ENCODE peak calls at places on chromosomes 16 and 17, in five cellular contexts. U is IMR-90, F is ovary, C is hepatocyte, B is MM.1S. Z is an unnamed sample.

GRCh38 chr17:798246-798645 is 16.1 kb downstream of the MRM3 start:
- DNase-seq in U (no peak), B (no peak), F (no peak), C (no peak), Z (no peak)

GRCh38 chr17:45366049-45366448 is 49.2 kb upstream of the MAP3K14 start:
- DNase-seq in U (no peak), C (no peak), F (no peak), B (no peak), Z (no peak)

GRCh38 chr17:43528319-43528987 is 17.7 kb downstream of the ETV4 start:
- DNase-seq in U (no peak), F (no peak), B (no peak), C (no peak), Z (no peak)

GRCh38 chr17:29614345-29615047 is 8.2 kb downstream of the CORO6 start:
- DNase-seq in F (no peak), C (no peak), B (no peak), U (no peak), Z (no peak)

GRCh38 chr16:46918905-46919792 is 35.0 kb downstream of the GPT2 start:
- DNase-seq in F (no peak), C (peak), B (no peak), U (no peak), Z (no peak)

GRCh38 chr17:74345433-74346241 is 16.0 kb downstream of the BTBD17 start:
- DNase-seq in C (no peak), B (no peak), F (no peak), U (no peak), Z (peak)

GRCh38 chr16:64730261-64730660 is 391.6 kb downstream of the CDH11 start:
- DNase-seq in B (no peak), F (no peak), U (peak), C (no peak), Z (no peak)

GRCh38 chr17:74276561-74277009 is 2.6 kb downstream of the DNAI2 start:
- DNase-seq in F (no peak), U (no peak), B (no peak), C (no peak), Z (no peak)

GRCh38 chr16:15874745-15875314 is 13.6 kb downstream of the CEP20 start:
- DNase-seq in B (no peak), F (peak), U (peak), C (peak), Z (peak)

GRCh38 chr17:12568358-12569251 is 97.1 kb upstream of the MYOCD start:
- DNase-seq in U (no peak), B (no peak), F (no peak), C (no peak), Z (no peak)

GRCh38 chr17:65166785-65167184 is 29.6 kb downstream of the RGS9 start:
- DNase-seq in B (no peak), U (peak), F (no peak), C (no peak), Z (no peak)

GRCh38 chr17:58279016-58279671 is 1.6 kb downstream of the MPO start:
- DNase-seq in C (no peak), U (peak), F (peak), B (no peak), Z (no peak)

GRCh38 chr17:81583589-81584337 is 31.6 kb upstream of the FAAP100 start:
- DNase-seq in U (peak), F (no peak), B (no peak), C (no peak), Z (no peak)

GRCh38 chr17:9206160-9206988 is 185.1 kb downstream of the NTN1 start:
- DNase-seq in C (no peak), B (no peak), F (no peak), U (no peak), Z (no peak)

GRCh38 chr16:89118361-89119061 is 24.9 kb downstream of the ACSF3 start:
- DNase-seq in U (no peak), C (no peak), F (peak), B (no peak), Z (no peak)

GRCh38 chr16:65989861-65990260 is 376.6 kb upstream of the CDH5 start:
- DNase-seq in F (no peak), B (no peak), U (no peak), C (no peak), Z (no peak)

GRCh38 chr17:75152523-75152922 is 1.8 kb downstream of the JPT1 start:
- DNase-seq in C (no peak), F (no peak), U (peak), B (no peak), Z (no peak)

GRCh38 chr16:23014592-23014991 is 134.7 kb downstream of the USP31 start:
- DNase-seq in C (no peak), F (no peak), U (peak), B (no peak), Z (no peak)

GRCh38 chr16:22022151-22022550 is 14.2 kb downstream of the MOSMO start:
- DNase-seq in B (no peak), U (no peak), F (no peak), C (no peak), Z (no peak)

GRCh38 chr17:69575346-69575761 is 160.9 kb downstream of the MAP2K6 start:
- DNase-seq in C (no peak), F (no peak), B (no peak), U (peak), Z (no peak)

GRCh38 chr16:69157189-69157588 is 24.7 kb downstream of the UTP4 start:
- DNase-seq in B (no peak), C (no peak), U (no peak), F (no peak), Z (no peak)

GRCh38 chr16:65069090-65069489 is 52.8 kb downstream of the CDH11 start:
- DNase-seq in U (peak), C (no peak), B (no peak), F (no peak), Z (peak)

GRCh38 chr16:48125888-48126287 is 29.9 kb downstream of the ABCC12 start:
- DNase-seq in C (no peak), F (no peak), U (no peak), B (no peak), Z (no peak)

GRCh38 chr16:15682105-15682570 is 32.1 kb downstream of the NDE1 start:
- DNase-seq in C (peak), F (no peak), U (peak), B (no peak), Z (peak)

GRCh38 chr16:84710686-84711085 is 10.9 kb downstream of the USP10 start:
- DNase-seq in U (no peak), C (no peak), B (no peak), F (no peak), Z (no peak)

GRCh38 chr17:2398188-2398587 is 2.7 kb downstream of the MNT start:
- DNase-seq in F (no peak), B (no peak), C (no peak), U (no peak), Z (no peak)

GRCh38 chr16:80931985-80932720 is 74.5 kb downstream of the CMC2 start:
- DNase-seq in U (peak), C (peak), F (peak), B (no peak), Z (no peak)

GRCh38 chr17:59465949-59466307 is 99.5 kb upstream of the DHX40 start:
- DNase-seq in F (no peak), C (no peak), U (no peak), B (no peak), Z (no peak)

GRCh38 chr17:30915833-30916611 is 5.7 kb upstream of the ADAP2 start:
- DNase-seq in U (no peak), F (no peak), C (no peak), B (no peak), Z (no peak)

GRCh38 chr17:10802487-10803284 is 1.2 kb downstream of the TMEM238L start:
- DNase-seq in U (no peak), B (no peak), C (no peak), F (no peak), Z (no peak)

GRCh38 chr17:80395402-80396151 is 19.4 kb upstream of the ENDOV start:
- DNase-seq in U (no peak), B (no peak), F (no peak), C (no peak), Z (peak)

GRCh38 chr16:48393843-48394703 is 8.9 kb upstream of the SIAH1 start:
- DNase-seq in U (peak), C (no peak), F (no peak), B (no peak), Z (no peak)

GRCh38 chr16:69500496-69500895 is 65.3 kb upstream of the NFAT5 start:
- DNase-seq in B (no peak), C (no peak), F (no peak), U (no peak), Z (no peak)

GRCh38 chr16:15608398-15609285 is 34.3 kb downstream of the MARF1 start:
- DNase-seq in C (no peak), U (peak), B (no peak), F (no peak), Z (no peak)

GRCh38 chr16:20851601-20852000 is 45.3 kb downstream of the REXO5 start:
- DNase-seq in B (no peak), U (peak), C (peak), F (peak), Z (peak)

GRCh38 chr16:31472559-31473203 is 729 bp downstream of the TGFB1I1 start:
- DNase-seq in F (peak), B (no peak), U (peak), C (peak), Z (peak)

GRCh38 chr16:51875834-51876725 is 670.9 kb downstream of the TOX3 start:
- DNase-seq in U (no peak), B (no peak), F (no peak), C (peak), Z (no peak)

GRCh38 chr16:88533945-88534641 is 36.1 kb upstream of the ZC3H18 start:
- DNase-seq in B (peak), U (peak), C (peak), F (peak), Z (peak)

GRCh38 chr17:30337393-30337999 is 3.6 kb upstream of the TMIGD1 start:
- DNase-seq in C (no peak), F (no peak), U (no peak), B (no peak), Z (no peak)

GRCh38 chr16:20987049-20987448 is 86.5 kb downstream of the LYRM1 start:
- DNase-seq in U (no peak), B (peak), F (no peak), C (no peak), Z (no peak)

DNA sequence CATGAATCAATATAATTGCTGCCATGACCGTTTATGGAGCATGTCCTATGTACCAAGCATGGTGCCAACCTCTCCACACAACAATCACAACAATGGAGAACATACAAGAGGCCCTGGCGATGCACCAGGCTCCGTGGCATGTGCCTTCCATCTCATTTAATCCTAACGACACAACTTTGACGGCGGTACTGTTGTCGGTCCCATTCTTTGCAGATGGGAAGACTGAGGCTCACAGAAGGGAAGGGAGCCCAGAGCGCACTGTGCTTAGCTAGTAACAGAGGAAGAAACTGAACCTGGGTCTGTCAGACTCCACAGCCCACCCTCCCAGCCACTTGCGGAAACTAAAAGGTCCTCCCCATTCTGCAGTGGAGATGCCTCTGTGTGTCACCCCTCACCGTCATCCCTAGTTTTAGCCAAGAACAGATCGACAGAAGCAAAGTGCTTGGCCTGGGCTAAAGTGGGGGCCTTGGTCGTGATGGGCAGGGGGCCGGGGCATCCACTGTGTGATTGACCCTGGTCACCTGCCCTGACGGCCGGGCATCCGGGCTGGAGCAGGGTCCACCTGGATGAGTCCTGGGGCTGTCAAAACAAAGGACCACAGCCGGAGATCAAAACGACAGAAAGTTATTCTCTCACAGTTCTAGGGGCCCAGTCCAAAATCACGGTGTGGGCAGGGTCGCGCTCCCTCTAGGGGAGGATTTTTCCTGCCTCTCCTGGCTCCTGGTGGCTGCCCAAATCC is 183.9 kb downstream of the C16orf95 start:
- DNase-seq in C (no peak), U (no peak), F (no peak), B (no peak), Z (no peak)
- H3K27ac ChIP-seq in C (peak), U (no peak), F (no peak), B (no peak), Z (no peak)

DNA sequence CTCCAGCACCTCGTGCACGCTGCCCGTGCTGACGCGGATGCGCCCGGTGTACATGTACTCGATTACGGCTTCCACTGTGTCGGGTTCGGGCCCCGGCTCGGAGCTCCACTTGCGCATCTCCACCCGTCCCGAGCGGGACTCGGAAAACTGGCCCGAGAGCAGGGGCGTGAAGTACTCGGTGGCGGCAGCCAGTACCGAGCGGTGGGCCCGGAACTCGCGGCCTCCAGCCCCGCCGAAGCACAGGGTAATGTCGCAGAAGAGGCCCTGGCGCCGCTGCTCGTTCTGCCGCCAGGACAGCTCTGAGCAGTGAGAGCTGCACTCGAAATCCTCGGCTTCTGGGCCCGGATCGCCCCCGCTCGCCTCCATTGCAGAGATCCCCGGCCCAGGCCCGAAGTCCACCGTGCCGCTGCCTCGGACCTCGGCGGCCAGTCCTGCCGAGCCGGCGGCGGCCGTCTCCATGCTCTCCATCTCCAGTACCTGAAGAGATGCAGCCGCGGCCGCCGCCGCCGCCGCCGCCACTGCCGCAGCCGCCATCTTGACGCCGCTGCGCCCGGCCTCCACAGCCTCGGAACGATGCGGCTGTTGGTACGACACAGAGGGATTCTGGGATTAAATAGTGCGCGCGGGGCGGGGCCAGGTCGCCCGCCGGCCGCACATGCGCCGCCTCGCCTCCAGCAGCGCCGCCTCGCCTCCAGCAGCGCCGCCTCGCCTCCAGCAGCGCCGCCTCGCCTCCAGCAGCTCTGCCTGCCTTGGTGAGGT is at the start of gene KLHL11:
- DNase-seq in F (peak), B (peak), C (peak), U (peak), Z (peak)
- TF ChIP-seq CTCF in F (no peak), B (no peak), C (no peak), U (no peak), Z (no peak)

GRCh38 chr16:17331071-17331521 is 139.7 kb downstream of the XYLT1 start:
- DNase-seq in C (no peak), U (no peak), B (no peak), F (no peak), Z (no peak)
- H3K27ac ChIP-seq in C (no peak), U (no peak), B (no peak), F (no peak), Z (no peak)

DNA sequence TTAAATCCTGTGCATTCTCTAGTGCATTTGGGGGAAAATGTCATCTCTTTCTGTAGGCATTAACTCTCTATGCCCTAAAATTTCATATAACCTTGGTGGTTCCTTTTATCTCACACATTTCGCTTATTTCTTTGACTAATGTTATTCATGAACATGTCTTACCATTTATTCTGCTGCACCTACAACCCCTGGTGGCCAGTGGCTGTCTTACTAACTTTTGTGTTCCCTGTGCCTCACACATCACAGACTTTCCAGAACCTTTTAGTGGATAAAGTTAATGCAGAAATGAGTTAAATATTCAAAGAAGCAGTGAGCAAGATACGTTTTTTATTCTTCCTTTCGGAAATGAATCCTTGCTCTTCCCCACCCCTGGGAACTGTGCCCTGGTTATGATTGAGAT is 111.9 kb downstream of the CDH13 start:
- DNase-seq in F (no peak), C (no peak), B (no peak), U (peak), Z (no peak)
- TF ChIP-seq CTCF in F (no peak), C (no peak), B (peak), U (peak), Z (no peak)

DNA sequence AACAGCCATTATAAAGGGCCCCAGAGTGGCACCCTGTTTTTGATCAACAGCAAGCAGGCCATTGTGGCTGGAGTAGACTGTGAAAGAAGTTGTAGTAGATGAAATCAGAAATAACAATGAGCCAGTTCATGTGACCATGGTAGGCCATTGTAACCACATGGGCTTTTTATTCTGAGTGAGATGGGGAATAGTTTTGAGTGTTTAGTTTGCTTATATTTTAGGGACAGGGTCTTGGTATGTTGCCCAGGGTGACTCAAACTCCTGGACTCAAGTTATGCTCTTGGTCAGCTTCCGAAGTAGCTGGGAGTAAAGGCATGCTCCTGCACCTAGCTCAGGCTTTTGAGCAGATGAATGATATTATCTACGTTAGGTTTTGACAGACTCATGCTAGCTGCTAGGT is 12.0 kb downstream of the CBFB start:
- DNase-seq in B (no peak), U (peak), C (no peak), F (no peak), Z (no peak)
- H3K27ac ChIP-seq in B (no peak), U (no peak), C (no peak), F (no peak), Z (no peak)

GRCh38 chr17:17032131-17032692 is 10.0 kb upstream of the MPRIP start:
- DNase-seq in B (no peak), F (peak), U (peak), C (peak), Z (peak)
- TF ChIP-seq CTCF in B (no peak), F (no peak), U (no peak), C (no peak), Z (no peak)

DNA sequence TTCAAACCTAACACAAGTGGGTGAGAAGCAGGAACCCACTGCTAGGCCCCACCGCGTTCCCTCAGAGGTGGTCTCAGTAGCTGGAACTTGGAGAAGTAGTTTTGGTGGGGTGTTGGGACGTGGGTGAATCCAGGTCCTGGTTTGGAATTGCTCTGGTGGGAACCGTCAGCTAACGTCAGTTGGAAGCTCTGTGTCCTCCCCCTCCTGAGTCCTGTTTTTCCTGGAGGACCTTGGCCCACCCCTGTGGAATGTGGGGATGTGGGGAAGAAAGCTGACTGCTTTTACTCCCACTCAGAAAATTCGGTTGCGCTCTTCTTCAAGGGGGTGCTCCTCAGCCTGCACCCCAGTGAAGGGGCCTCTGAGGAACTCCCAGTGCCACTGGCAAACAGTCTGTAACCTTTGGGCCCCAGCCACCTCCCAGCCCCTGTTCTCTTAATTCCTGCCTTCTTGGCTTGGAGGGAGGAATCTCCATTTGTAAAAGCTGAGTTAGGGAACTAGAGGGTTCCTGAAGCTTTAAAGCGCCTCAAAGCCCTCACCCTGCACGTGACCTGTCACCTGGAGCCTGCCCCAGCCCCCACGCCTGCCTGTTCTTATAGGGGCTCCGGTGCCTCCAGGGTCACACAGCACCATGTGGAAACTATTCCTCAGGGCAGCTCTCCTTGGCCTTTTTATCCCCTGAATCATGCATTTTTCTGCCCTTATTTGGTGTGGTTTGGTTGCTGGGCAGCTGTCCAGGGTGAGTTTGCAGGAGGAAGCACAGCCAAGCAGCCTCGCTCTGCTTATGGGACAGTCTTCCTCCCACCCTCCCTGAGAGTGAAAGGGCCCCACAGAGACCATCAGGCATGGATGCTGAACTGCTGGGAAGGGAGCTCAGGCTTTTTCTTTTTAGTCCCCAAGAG is 16.2 kb upstream of the NAGLU start:
- DNase-seq in B (no peak), C (peak), F (peak), U (peak), Z (peak)
- H3K27ac ChIP-seq in B (no peak), C (peak), F (peak), U (peak), Z (peak)

Z was measured in RWPE1.